ENCODE peak calls at places on chromosomes 7 and 10, in nine cellular contexts. L is psoas muscle, G is transverse colon, W is neural progenitor cell, Z is Panc1, X is astrocyte of the spinal cord, V is heart right ventricle, H is left lung, E is foreskin fibroblast. A is an unnamed sample.

GRCh38 chr7:151010002-151010306 is 14.3 kb downstream of the ATG9B start:
- DNase-seq in G (no peak), W (no peak), L (no peak), Z (no peak), H (no peak), X (no peak), E (no peak), V (no peak), A (no peak)

GRCh38 chr7:78673272-78673671 is 780.2 kb downstream of the MAGI2 start:
- DNase-seq in V (no peak), H (peak), X (no peak), L (no peak), G (no peak), W (no peak), E (no peak), Z (no peak), A (no peak)

GRCh38 chr7:1949681-1950055 is 279.6 kb downstream of the ELFN1 start:
- DNase-seq in H (peak), X (no peak), G (no peak), W (no peak), E (no peak), L (peak), V (peak), Z (no peak), A (no peak)

GRCh38 chr10:124745678-124746077 is 1.5 kb upstream of the FAM53B start:
- DNase-seq in W (peak), E (peak), V (no peak), H (no peak), G (no peak), X (peak), Z (peak), L (no peak), A (peak)

GRCh38 chr10:75396861-75397570 is 4.5 kb downstream of the ZNF503 start:
- DNase-seq in Z (no peak), G (peak), W (peak), X (peak), V (peak), L (peak), E (no peak), H (no peak), A (peak)

GRCh38 chr7:67758551-67758950 is 761.9 kb downstream of the TYW1 start:
- DNase-seq in G (no peak), H (no peak), V (no peak), E (no peak), X (no peak), Z (no peak), L (no peak), W (no peak), A (no peak)

GRCh38 chr7:118938845-118939244 is 714.3 kb downstream of the ANKRD7 start:
- DNase-seq in L (no peak), Z (no peak), V (no peak), H (no peak), X (no peak), E (no peak), G (no peak), W (no peak), A (no peak)

GRCh38 chr7:135976312-135977019 is 693 bp downstream of the MTPN start:
- DNase-seq in L (peak), V (no peak), X (no peak), G (peak), H (no peak), W (no peak), E (no peak), Z (no peak), A (no peak)

GRCh38 chr7:98133181-98133580 is 26.5 kb downstream of the LMTK2 start:
- DNase-seq in L (no peak), E (no peak), H (no peak), Z (no peak), W (no peak), G (peak), X (peak), V (no peak), A (no peak)

GRCh38 chr10:123795846-123796590 is 95.6 kb downstream of the CPXM2 start:
- DNase-seq in H (no peak), L (no peak), X (no peak), E (no peak), Z (no peak), V (no peak), W (no peak), G (no peak), A (no peak)

GRCh38 chr7:49346200-49346899 is 422.0 kb downstream of the CDC14C start:
- DNase-seq in G (no peak), W (no peak), X (no peak), V (no peak), Z (no peak), E (no peak), L (no peak), H (no peak), A (peak)

GRCh38 chr7:149020483-149020882 is 7.8 kb downstream of the PDIA4 start:
- DNase-seq in W (no peak), H (no peak), X (no peak), E (no peak), Z (no peak), L (no peak), V (no peak), G (no peak), A (no peak)

GRCh38 chr7:136530831-136531230 is 337.6 kb upstream of the CHRM2 start:
- DNase-seq in L (no peak), Z (no peak), W (no peak), G (no peak), E (no peak), H (no peak), X (no peak), V (no peak), A (no peak)

GRCh38 chr7:76383089-76383944 is 24.5 kb upstream of the YWHAG start:
- DNase-seq in X (no peak), H (no peak), Z (no peak), E (no peak), V (no peak), G (no peak), W (peak), L (no peak), A (no peak)

DNA sequence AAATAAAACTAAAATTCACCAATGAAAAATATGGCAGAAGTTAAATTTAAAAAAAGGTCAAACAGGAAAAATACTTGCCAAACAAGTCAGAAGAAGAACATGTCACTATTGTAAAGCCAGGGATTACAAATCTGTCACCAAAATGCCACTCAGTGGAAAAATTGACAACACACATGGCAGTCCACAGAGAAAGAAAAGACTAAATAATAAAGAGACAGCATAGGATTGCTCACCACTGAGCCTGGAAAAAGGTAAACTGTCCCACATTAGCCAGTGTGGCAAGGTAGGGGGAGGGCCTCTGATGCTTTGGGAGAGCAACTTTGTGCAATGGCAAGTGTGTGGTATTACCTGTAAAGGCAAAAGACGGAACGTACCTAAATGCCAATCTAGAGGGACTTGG is 166.8 kb upstream of the ZNF32 start:
- DNase-seq in Z (no peak), H (no peak), E (no peak), W (no peak), G (no peak), L (no peak), V (no peak), X (no peak), A (no peak)
- H3K4me3 ChIP-seq in Z (no peak), H (no peak), E (no peak), W (no peak), G (no peak), L (no peak), V (no peak), X (no peak), A (no peak)

GRCh38 chr7:157414702-157415096 is 77.9 kb downstream of the DNAJB6 start:
- DNase-seq in G (no peak), L (no peak), W (no peak), E (no peak), Z (no peak), H (no peak), X (no peak), V (no peak), A (no peak)

GRCh38 chr7:157412491-157413180 is 75.8 kb downstream of the DNAJB6 start:
- DNase-seq in L (peak), E (no peak), H (no peak), Z (no peak), G (no peak), V (no peak), X (no peak), W (no peak), A (no peak)

GRCh38 chr7:157413881-157414701 is 77.3 kb downstream of the DNAJB6 start:
- DNase-seq in X (no peak), Z (no peak), E (no peak), L (peak), V (no peak), W (no peak), H (no peak), G (no peak), A (no peak)

GRCh38 chr7:157416011-157416410 is 79.2 kb downstream of the DNAJB6 start:
- DNase-seq in L (no peak), Z (no peak), E (no peak), V (no peak), X (no peak), H (no peak), W (no peak), G (no peak), A (no peak)

GRCh38 chr7:157415486-157415885 is 78.7 kb downstream of the DNAJB6 start:
- DNase-seq in Z (no peak), E (no peak), W (no peak), V (no peak), H (no peak), G (no peak), L (no peak), X (no peak), A (no peak)
- TF ChIP-seq CTCF in Z (no peak), E (no peak), W (no peak), V (no peak), H (no peak), G (no peak), L (no peak), X (no peak), A (no peak)

DNA sequence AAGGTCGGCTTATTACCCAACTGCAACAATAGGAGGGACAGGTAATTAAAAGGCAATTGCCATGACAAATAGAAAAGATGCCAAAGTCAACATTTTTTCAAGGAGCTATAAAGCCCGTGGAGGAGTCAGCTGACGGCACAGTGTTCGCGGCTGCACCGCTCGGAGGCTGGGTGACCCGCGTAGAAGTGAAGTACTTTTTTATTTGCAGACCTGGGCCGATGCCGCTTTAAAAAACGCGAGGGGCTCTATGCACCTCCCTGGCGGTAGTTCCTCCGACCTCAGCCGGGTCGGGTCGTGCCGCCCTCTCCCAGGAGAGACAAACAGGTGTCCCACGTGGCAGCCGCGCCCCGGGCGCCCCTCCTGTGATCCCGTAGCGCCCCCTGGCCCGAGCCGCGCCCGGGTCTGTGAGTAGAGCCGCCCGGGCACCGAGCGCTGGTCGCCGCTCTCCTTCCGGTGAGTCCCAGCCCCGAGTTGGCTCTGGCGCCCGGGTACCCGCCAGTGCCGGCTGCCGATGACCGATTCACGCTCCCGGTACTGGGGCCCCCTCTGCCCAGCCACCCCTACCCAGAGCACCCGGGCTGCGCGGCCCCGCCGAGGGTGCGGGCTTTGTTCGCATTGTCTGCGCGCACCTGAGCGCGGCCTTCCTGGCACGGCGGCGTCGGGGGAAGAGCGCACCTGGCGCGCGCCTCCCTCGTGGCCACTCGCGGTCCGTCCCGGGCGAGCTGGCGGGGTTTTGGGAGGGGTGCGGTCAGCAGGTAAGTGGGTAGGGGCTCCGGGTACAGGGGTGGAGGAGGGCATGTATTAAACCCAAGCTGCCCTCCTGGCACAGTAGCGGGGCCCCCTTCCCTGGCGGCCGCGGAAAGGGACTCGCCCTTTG is at the start of gene VWA2:
- DNase-seq in E (no peak), Z (no peak), H (peak), L (peak), W (peak), V (peak), G (peak), X (no peak), A (no peak)
- H3K4me3 ChIP-seq in E (no peak), Z (peak), H (peak), L (peak), W (peak), V (peak), G (peak), X (no peak), A (no peak)

GRCh38 chr10:2987185-2987768 is 80.1 kb upstream of the PFKP start:
- DNase-seq in H (no peak), G (no peak), X (no peak), V (no peak), Z (no peak), W (no peak), E (no peak), L (no peak), A (no peak)

GRCh38 chr10:2984682-2985081 is 82.7 kb upstream of the PFKP start:
- DNase-seq in V (no peak), H (no peak), X (no peak), Z (no peak), W (no peak), E (no peak), G (no peak), L (no peak), A (no peak)

GRCh38 chr10:2982146-2982545 is 85.2 kb upstream of the PFKP start:
- DNase-seq in H (no peak), W (no peak), G (no peak), X (no peak), E (no peak), L (no peak), V (no peak), Z (no peak), A (no peak)

GRCh38 chr10:2986341-2986933 is 80.9 kb upstream of the PFKP start:
- DNase-seq in X (no peak), G (peak), L (no peak), E (no peak), Z (no peak), H (no peak), W (no peak), V (no peak), A (no peak)

DNA sequence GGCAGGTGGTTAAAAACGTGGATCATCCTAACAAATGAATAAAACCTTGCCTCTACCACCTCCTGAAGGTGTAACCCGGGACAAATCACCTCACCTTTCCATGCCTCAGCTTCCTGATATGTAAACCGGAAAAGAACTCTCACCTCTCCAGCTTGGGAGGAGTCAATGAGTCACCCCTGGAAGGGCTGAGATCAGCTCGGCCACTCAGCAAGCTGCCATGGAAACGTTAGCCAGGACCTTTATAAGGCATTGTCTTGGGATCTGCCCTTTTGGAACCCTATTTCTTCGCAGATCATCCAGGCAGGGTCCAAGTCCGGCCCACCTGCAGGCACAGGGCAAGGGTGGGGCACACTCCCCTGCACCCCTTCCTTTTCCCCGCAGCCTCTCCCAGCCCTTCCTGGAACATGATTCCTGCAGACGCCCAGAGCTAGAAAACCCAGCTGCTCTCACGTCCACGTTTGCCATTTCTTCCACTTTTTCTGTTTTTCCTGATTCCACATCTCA is 81.6 kb upstream of the PFKP start:
- DNase-seq in E (no peak), V (no peak), W (no peak), H (peak), L (no peak), G (peak), Z (peak), X (peak), A (peak)
- TF ChIP-seq CTCF in E (no peak), V (no peak), W (no peak), H (no peak), L (no peak), G (no peak), Z (no peak), X (no peak), A (no peak)

A was measured in fibroblast of the aortic adventitia.